ENCODE peak calls at places on chromosomes 16 and 17, in five cellular contexts. Y is heart right ventricle, P is adrenal gland, U is right atrium auricular region, A is colonic mucosa. W is an unnamed sample. For H3K9me3, the result is how much of the 10 kb centered on the place peaks cover.

GRCh38 chr17:29039764-29040598 is 3.0 kb upstream of the PIPOX start:
- DNase-seq in Y (no peak), P (no peak), U (no peak), A (no peak), W (no peak)

GRCh38 chr17:81681672-81682071 is 1.9 kb downstream of the ARL16 start:
- DNase-seq in Y (no peak), P (no peak), U (no peak), A (no peak), W (peak)

GRCh38 chr16:72302352-72302751 is 130.4 kb upstream of the PMFBP1 start:
- DNase-seq in Y (no peak), P (no peak), U (no peak), A (no peak), W (no peak)

GRCh38 chr17:43554857-43555256 is 8.7 kb upstream of the ETV4 start:
- DNase-seq in Y (no peak), P (no peak), U (no peak), A (no peak), W (no peak)

GRCh38 chr17:77358801-77359716 is 218.3 kb downstream of the SEC14L1 start:
- DNase-seq in Y (no peak), P (peak), U (peak), A (peak), W (no peak)

GRCh38 chr17:83079340-83079747 is at the start of gene METRNL:
- DNase-seq in Y (peak), P (peak), U (no peak), A (peak), W (peak)

GRCh38 chr16:72844225-72844920 is 203.6 kb downstream of the ZFHX3 start:
- DNase-seq in Y (no peak), P (no peak), U (no peak), A (no peak), W (no peak)

GRCh38 chr17:8857919-8858318 is 9.6 kb downstream of the PIK3R6 start:
- DNase-seq in Y (no peak), P (no peak), U (no peak), A (no peak), W (no peak)

GRCh38 chr16:56288019-56288418 is 96.7 kb downstream of the GNAO1 start:
- DNase-seq in Y (no peak), P (no peak), U (no peak), A (no peak), W (no peak)

GRCh38 chr16:4682616-4683254 is 10.6 kb upstream of the NUDT16L1 start:
- DNase-seq in Y (peak), P (peak), U (no peak), A (no peak), W (peak)

DNA sequence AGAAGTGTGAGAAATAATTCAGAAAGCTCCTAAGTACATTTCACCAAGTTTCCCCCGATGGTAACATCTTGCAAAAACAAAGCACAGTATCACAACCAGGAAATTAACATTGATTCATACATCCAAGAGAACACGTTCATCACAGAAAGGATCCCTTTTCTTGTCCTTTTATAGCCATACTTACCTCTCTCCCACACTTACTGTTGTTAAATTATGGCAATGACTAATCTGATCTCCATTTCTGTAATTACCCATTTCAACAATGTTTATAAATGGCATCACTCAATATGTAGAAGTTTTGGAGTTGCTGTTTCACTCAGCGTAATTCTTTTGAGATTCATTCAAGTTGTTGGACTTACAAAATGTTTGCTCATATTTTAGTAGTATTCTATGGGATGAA is 1259.9 kb downstream of the CDH8 start:
- DNase-seq in Y (no peak), P (no peak), U (no peak), A (no peak), W (no peak)
- H3K9me3 ChIP-seq in Y (under half), P (under half), U (under half), A (under half), W (under half)

DNA sequence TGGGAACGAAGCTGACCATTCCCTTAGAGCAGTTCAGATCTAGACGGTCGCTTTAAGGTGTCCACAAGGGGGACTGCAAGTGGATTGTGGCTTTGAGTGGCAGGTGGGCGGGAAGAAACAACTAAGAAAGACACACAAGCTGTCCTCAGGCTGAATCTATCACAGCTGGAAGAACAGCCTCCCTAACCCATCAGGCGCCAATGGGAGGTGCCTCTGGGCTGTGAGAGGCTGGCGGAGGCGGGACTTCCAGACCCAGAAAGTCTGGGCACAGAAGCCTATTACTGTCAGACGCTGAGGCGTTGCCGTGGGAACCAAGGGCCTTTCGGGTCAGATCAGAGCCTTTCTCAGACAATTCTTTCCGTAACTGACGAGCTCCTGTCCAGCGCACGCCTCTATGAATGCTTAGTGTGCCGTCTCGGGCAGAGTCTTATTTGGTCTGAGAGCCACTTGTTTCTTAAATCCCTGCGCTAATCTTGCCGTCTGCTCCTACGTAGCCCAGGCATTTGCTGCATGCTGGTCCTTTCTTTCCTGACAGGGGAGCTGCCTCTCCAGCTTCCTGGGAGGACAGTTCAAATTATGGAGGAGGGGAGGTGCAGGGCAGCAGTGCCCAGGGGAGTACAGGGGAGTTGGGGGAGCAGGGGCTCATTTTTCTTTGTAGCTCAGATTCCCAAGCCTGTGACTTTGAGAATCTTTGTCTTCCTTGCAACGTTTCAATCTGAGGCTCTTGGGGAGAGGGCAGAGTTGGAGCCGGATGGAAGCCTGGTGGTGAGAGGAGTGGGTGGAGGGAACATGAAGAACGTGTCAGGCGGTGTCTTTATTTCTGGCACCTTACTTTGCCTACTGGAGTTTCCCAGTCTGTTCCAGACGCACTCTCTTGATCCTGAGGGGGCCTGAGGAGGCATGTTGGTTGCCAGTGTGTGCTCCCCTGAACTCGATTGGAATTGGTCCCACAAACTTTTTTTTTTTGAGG is 618.7 kb downstream of the KCNJ18 start:
- DNase-seq in Y (no peak), P (no peak), U (no peak), A (no peak), W (no peak)
- H3K9me3 ChIP-seq in Y (under half), P (under half), U (under half), A (under half), W (under half)

DNA sequence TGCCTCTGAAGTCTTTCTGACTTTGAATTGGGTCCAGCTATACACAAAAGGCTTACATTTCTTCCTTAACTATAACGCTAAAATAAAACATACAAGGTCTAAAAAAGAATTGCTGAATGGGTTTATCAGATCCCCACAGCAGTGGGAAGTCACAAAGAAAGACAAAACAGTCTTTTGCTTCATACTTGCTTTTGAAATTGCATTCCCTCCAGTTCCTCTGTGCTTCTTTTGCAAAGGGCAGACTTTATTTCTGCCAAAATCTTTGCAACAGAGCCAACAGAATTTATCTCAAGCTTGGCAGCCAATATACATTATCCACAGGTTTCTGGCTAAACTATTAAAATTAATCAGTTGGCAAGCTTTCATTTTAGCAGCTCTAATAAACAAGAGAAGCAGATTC is 378.9 kb upstream of the CA10 start:
- DNase-seq in Y (no peak), P (no peak), U (no peak), A (no peak), W (no peak)
- H3K9me3 ChIP-seq in Y (under half), P (under half), U (under half), A (under half), W (under half)

DNA sequence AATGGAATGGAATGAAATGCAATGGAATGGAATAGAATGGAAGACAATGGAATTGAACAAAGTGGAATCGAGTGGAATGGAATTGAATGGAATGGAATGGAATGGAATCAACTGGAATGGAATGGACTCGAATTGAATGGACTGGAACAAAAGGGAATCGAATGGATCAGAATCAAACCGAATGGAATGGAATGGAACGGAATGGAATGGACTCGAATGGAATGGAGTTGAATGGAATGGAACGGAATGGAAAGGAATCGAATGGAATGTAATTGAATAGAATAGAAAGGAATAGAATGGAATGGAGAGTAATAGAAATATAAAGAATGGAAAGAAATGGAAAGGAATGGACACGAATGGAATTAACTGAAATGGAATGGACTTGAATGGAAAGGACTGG is 475.2 kb upstream of the WSB1 start:
- DNase-seq in Y (no peak), P (no peak), U (no peak), A (no peak), W (no peak)
- H3K9me3 ChIP-seq in Y (under half), P (under half), U (under half), A (under half), W (under half)

DNA sequence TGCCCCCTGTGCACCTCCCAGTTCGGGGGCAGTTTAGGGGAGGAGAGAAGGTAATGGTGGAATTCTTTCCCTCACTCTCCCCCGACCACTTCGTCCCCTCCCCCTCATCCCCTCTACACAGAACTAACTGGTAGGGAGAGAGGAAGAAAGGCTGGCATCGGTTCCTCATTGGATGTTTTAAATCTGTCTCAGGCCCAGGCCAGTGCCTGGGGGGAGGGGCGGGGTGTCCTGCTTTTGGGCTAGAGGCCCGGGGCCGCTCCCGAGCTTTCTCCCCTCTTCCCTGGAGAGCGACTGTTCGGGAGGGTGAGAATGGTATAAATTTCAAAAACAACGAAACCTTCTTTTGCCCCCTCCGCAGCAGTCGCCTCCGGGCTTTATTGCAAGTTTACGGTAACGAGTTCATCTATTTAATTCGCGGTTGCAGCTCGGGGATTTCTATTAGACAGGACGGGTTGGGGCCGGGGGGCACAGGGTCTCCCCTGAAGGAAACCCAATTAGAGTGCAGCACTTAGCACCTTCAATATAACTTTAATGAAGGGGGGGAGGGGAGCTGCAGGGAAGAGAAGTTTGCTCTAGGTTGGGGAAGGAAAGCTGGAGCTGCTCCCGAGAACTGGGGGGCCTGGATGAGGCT is at the start of gene PRAC2:
- DNase-seq in Y (no peak), P (no peak), U (no peak), A (peak), W (no peak)
- H3K9me3 ChIP-seq in Y (under half), P (under half), U (under half), A (under half), W (under half)

DNA sequence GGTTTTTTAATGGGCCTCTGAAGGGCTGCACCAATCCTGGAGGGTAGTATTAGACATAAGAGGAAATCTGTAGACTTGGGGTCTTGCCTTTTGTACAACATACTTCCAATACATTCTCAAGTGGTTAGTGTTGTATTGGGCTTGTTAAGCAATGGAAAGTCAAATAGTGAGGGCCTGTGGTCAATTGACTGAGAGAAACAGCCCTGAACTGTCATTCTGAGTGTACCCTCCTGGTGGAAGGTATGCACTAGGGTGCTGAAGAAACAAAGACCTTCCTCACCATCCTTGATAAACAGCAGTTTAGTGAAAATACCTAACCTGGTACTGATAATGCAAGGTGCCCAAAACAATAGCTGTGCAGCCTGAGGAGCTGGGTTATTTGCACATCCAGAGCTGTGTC is 22.2 kb downstream of the OR2C1 start:
- DNase-seq in Y (no peak), P (no peak), U (no peak), A (no peak), W (no peak)
- H3K9me3 ChIP-seq in Y (under half), P (under half), U (under half), A (under half), W (under half)

W was measured in pancreas.